ENCODE peak calls at places on chromosomes 3 and 15, in six cellular contexts. Q is PC-3, H is GM23338, Y is WERI-Rb-1, W is dorsolateral prefrontal cortex, B is HepG2. C is an unnamed sample.

GRCh38 chr3:16512435-16513140 is 911 bp downstream of the RFTN1 start:
- DNase-seq in H (peak; percentile 54), Y (no peak), B (no peak), W (no peak), Q (no peak), C (peak; percentile 21)

GRCh38 chr3:53082736-53083135 is 36.9 kb upstream of the SFMBT1 start:
- DNase-seq in B (no peak), H (no peak), W (no peak), Q (no peak), Y (no peak), C (no peak)

GRCh38 chr3:25589783-25590258 is 74.9 kb downstream of the TOP2B start:
- DNase-seq in Q (no peak), B (no peak), Y (no peak), H (no peak), W (no peak), C (no peak)

GRCh38 chr3:158808697-158809096 is 6.8 kb downstream of the MFSD1 start:
- DNase-seq in H (no peak), Y (no peak), W (no peak), B (no peak), Q (peak; percentile 64), C (peak; percentile 86)

GRCh38 chr3:184387174-184387714 is 7.4 kb downstream of the CHRD start:
- DNase-seq in Y (no peak), Q (no peak), H (no peak), B (no peak), W (no peak), C (no peak)

GRCh38 chr3:148023994-148024393 is 614.8 kb downstream of the ZIC1 start:
- DNase-seq in B (no peak), W (no peak), Y (no peak), H (no peak), Q (peak; percentile 17), C (no peak)

GRCh38 chr15:73965730-73966103 is 26.4 kb downstream of the STOML1 start:
- DNase-seq in B (no peak), H (peak; percentile 6), Q (peak; percentile 49), W (no peak), Y (no peak), C (peak; percentile 61)

GRCh38 chr15:31130576-31131237 is 29.2 kb upstream of the TRPM1 start:
- DNase-seq in B (no peak), Y (no peak), Q (no peak), W (no peak), H (no peak), C (no peak)

GRCh38 chr3:168995129-168995528 is 668.4 kb downstream of the MECOM start:
- DNase-seq in Y (no peak), B (no peak), Q (no peak), H (no peak), W (no peak), C (no peak)

GRCh38 chr3:108178676-108179075 is 43.5 kb downstream of the IFT57 start:
- DNase-seq in B (no peak), H (no peak), Y (no peak), W (no peak), Q (peak; percentile 68), C (no peak)

GRCh38 chr15:56835598-56836275 is 82.7 kb upstream of the TCF12 start:
- DNase-seq in B (no peak), H (no peak), Y (no peak), W (no peak), Q (no peak), C (no peak)

GRCh38 chr3:129399895-129400357 is 28.5 kb downstream of the EFCAB12 start:
- DNase-seq in B (no peak), W (no peak), Y (no peak), H (no peak), Q (peak; percentile 26), C (peak; percentile 35)

GRCh38 chr3:119973276-119973675 is 121.0 kb downstream of the GSK3B start:
- DNase-seq in H (no peak), W (no peak), B (no peak), Y (no peak), Q (peak; percentile 67), C (peak; percentile 15)

GRCh38 chr3:156456771-156457224 is 98.1 kb downstream of the SSR3 start:
- DNase-seq in H (peak; percentile 63), Q (peak; percentile 34), B (peak; percentile 2), W (no peak), Y (no peak), C (peak; percentile 46)

GRCh38 chr15:84992157-84992940 is 10.7 kb downstream of the PDE8A start:
- DNase-seq in W (no peak), Q (peak; percentile 95), B (peak; percentile 49), Y (no peak), H (no peak), C (peak; percentile 98)

GRCh38 chr3:123843668-123844067 is 40.5 kb downstream of the MYLK start:
- DNase-seq in Y (peak; percentile 24), B (no peak), W (no peak), Q (no peak), H (peak; percentile 64), C (no peak)

GRCh38 chr15:96345560-96346389 is 15.3 kb downstream of the NR2F2 start:
- DNase-seq in Y (peak; percentile 61), W (no peak), Q (peak; percentile 38), H (peak; percentile 82), B (peak; percentile 47), C (no peak)

GRCh38 chr3:159969-160368 is 36.6 kb upstream of the CHL1 start:
- DNase-seq in B (no peak), Y (no peak), Q (no peak), H (no peak), W (no peak), C (peak; percentile 43)

GRCh38 chr3:66702126-66702525 is 201.3 kb upstream of the LRIG1 start:
- DNase-seq in W (no peak), Y (no peak), H (no peak), Q (no peak), B (no peak), C (no peak)

GRCh38 chr15:39833515-39833981 is 50.9 kb upstream of the FSIP1 start:
- DNase-seq in B (no peak), W (no peak), Q (peak; percentile 86), Y (no peak), H (no peak), C (peak; percentile 87)

GRCh38 chr3:42490243-42490642 is 12.2 kb upstream of the VIPR1 start:
- DNase-seq in B (no peak), Q (peak; percentile 96), H (no peak), Y (no peak), W (no peak), C (peak; percentile 90)

GRCh38 chr3:147397155-147397888 is 9.0 kb downstream of the ZIC4 start:
- DNase-seq in W (no peak), Y (no peak), Q (no peak), H (peak; percentile 94), B (no peak), C (no peak)

GRCh38 chr15:66253643-66254363 is at the start of gene MEGF11:
- DNase-seq in Y (peak; percentile 28), Q (peak; percentile 11), H (peak; percentile 87), B (no peak), W (no peak), C (no peak)
- H3K4me3 ChIP-seq in Y (peak within 1 kb of the TSS; percentile 52), Q (peak within 1 kb of the TSS; percentile 73), H (peak within 1 kb of the TSS; percentile 99), B (peak within 1 kb of the TSS; percentile 53), W (peak within 1 kb of the TSS; percentile 73), C (peak within 1 kb of the TSS; percentile 25)

GRCh38 chr3:27717200-27717852 is 4.8 kb downstream of the EOMES start:
- DNase-seq in W (no peak), H (peak; percentile 30), B (no peak), Y (no peak), Q (no peak), C (no peak)

GRCh38 chr3:27718459-27718858 is 3.7 kb downstream of the EOMES start:
- DNase-seq in Q (no peak), W (no peak), B (no peak), Y (no peak), H (peak; percentile 15), C (no peak)

GRCh38 chr3:27720029-27720518 is 2.0 kb downstream of the EOMES start:
- DNase-seq in Q (no peak), H (peak; percentile 21), B (no peak), Y (no peak), W (no peak), C (no peak)

GRCh38 chr3:27720899-27721716 is 1.0 kb downstream of the EOMES start:
- DNase-seq in B (no peak), W (no peak), Q (peak; percentile 40), H (peak; percentile 70), Y (no peak), C (peak; percentile 64)

DNA sequence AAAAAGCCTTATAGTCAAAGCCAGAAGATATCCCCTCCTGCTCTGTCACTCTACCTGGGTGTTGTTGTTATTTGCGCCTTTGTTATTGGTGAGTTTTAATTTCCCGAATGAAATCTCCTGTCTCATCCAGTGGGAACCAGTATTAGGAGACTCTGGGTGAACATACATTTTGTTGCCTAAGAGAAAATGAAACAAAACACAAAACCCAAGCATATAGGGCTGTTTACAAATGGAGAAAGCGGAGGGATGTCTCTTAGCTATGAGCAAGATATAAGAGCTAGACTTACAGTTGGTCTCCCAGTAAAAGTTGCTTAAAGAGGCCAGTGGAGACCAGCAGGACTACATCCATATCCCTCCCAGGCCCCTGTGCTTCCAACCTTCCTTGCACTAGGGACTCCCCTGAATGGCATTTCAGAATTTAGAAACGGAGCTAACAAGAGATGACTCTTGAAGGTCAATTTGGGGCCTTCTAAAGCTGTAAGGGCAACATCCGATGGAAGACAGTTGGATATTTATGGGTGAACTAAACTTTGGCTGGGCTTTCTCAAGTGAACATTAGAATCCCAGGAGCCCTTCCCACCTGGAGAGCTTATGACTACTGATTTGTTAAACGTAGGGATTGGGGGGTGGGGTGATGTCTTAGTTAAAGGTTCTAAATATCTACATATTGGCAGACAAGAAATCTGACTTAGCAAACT is 2.7 kb downstream of the EOMES start:
- DNase-seq in H (peak; percentile 58), Q (no peak), Y (no peak), B (no peak), W (no peak), C (no peak)
- TF ChIP-seq CTCF in H (no peak), Q (no peak), Y (no peak), B (no peak), W (no peak), C (no peak)

DNA sequence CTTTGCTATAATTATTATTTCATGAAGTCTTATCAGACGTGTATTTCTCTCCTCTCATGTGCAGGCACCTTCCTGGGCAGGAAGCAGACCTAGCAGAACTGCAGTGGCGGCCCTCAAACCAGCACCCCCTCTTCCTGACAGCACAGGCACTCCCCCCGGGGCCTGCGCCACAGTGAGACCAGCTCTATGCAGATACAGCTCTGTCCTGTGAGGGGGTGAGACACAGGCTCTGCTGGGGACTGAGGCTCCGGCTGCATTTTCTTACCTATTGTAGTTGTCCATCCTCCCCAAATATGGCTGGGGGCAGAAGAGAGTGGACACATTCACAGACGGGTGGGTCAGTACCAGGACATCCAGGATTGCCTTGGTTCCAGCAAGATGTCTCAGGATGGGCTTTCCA is 5.0 kb downstream of the CISH start:
- DNase-seq in B (no peak), Y (no peak), H (no peak), Q (no peak), W (no peak), C (no peak)
- H3K4me3 ChIP-seq in B (no peak overlapping the region), Y (no peak overlapping the region), H (no peak overlapping the region), Q (no peak overlapping the region), W (no peak overlapping the region), C (no peak overlapping the region)

GRCh38 chr3:152185287-152185686 is 83.4 kb upstream of the MBNL1 start:
- DNase-seq in H (no peak), Y (no peak), B (no peak), W (no peak), Q (no peak), C (no peak)

GRCh38 chr3:152177757-152178156 is 91.0 kb upstream of the MBNL1 start:
- DNase-seq in W (no peak), H (no peak), Q (no peak), Y (no peak), B (no peak), C (no peak)

GRCh38 chr3:152185941-152186630 is 82.6 kb upstream of the MBNL1 start:
- DNase-seq in H (no peak), Q (no peak), B (no peak), W (no peak), Y (no peak), C (peak; percentile 55)

GRCh38 chr3:152183473-152183872 is 85.3 kb upstream of the MBNL1 start:
- DNase-seq in Q (peak; percentile 51), B (peak; percentile 54), Y (peak; percentile 36), W (no peak), H (peak; percentile 73), C (no peak)
- TF ChIP-seq CTCF in Q (peak; percentile 57), B (peak; percentile 80), Y (peak; percentile 75), W (peak; percentile 75), H (peak; percentile 65), C (no peak)